ENCODE peak calls at places on chromosomes 12 and 14, in seven cellular contexts. G, I, N, D, U, O and X are unnamed samples.

GRCh38 chr14:38143651-38144505 is 63.8 kb upstream of the SSTR1 start:
- DNase-seq in D (no peak), O (no peak), I (no peak), U (peak; percentile 76), G (no peak), N (peak; percentile 62), X (no peak)

GRCh38 chr14:40616579-40616978 is 990.1 kb upstream of the LRFN5 start:
- DNase-seq in N (no peak), G (no peak), D (no peak), I (no peak), O (no peak), U (no peak), X (no peak)

GRCh38 chr12:98820005-98820404 is 174.9 kb downstream of the APAF1 start:
- DNase-seq in I (no peak), O (no peak), U (no peak), D (no peak), N (no peak), G (no peak), X (no peak)

GRCh38 chr14:91138511-91139359 is 24.9 kb downstream of the DGLUCY start:
- DNase-seq in O (peak; percentile 19), D (peak; percentile 41), U (peak; percentile 48), I (peak; percentile 62), N (no peak), G (no peak), X (peak; percentile 62)

GRCh38 chr14:22081352-22081751 is 407.7 kb upstream of the OR4E1 start:
- DNase-seq in I (no peak), O (no peak), D (no peak), G (no peak), N (no peak), U (no peak), X (no peak)

GRCh38 chr12:210277-211141 is 3.4 kb downstream of the SLC6A12 start:
- DNase-seq in U (no peak), O (no peak), D (no peak), I (no peak), G (no peak), N (no peak), X (no peak)

GRCh38 chr14:105223260-105223659 is 25.1 kb upstream of the BTBD6 start:
- DNase-seq in D (no peak), O (no peak), I (no peak), G (no peak), U (no peak), N (no peak), X (no peak)

GRCh38 chr14:61178226-61179060 is 102.7 kb downstream of the TMEM30B start:
- DNase-seq in I (no peak), G (no peak), N (peak; percentile 95), D (no peak), O (no peak), U (peak; percentile 95), X (peak; percentile 87)

GRCh38 chr12:57086951-57087688 is 1.8 kb upstream of the NAB2 start:
- DNase-seq in U (peak; percentile 94), I (peak; percentile 65), O (peak; percentile 88), D (peak; percentile 84), N (no peak), G (peak; percentile 90), X (peak; percentile 89)

GRCh38 chr12:93892431-93893210 is 215.4 kb downstream of the CRADD start:
- DNase-seq in D (no peak), N (no peak), I (no peak), O (no peak), G (no peak), U (no peak), X (no peak)

GRCh38 chr14:57346741-57347140 is 43.6 kb upstream of the NAA30 start:
- DNase-seq in I (no peak), U (no peak), N (no peak), D (no peak), O (no peak), G (no peak), X (no peak)

GRCh38 chr14:81205639-81206038 is 15.1 kb downstream of the GTF2A1 start:
- DNase-seq in I (peak; percentile 51), N (no peak), U (no peak), G (no peak), O (no peak), D (no peak), X (no peak)

GRCh38 chr12:108612788-108613282 is 15.0 kb upstream of the TMEM119 start:
- DNase-seq in G (no peak), U (no peak), O (no peak), I (no peak), N (no peak), D (no peak), X (no peak)

GRCh38 chr12:116002890-116003536 is 274.5 kb downstream of the MED13L start:
- DNase-seq in I (no peak), D (no peak), O (no peak), G (no peak), U (peak; percentile 61), N (no peak), X (no peak)

GRCh38 chr12:50070314-50071060 is 13.1 kb downstream of the ASIC1 start:
- DNase-seq in U (peak; percentile 92), N (no peak), O (peak; percentile 57), D (peak; percentile 62), G (peak; percentile 67), I (peak; percentile 75), X (peak; percentile 71)

GRCh38 chr12:65765436-65765813 is 58.9 kb upstream of the HMGA2 start:
- DNase-seq in G (no peak), D (no peak), O (no peak), I (no peak), U (peak; percentile 80), N (no peak), X (no peak)

GRCh38 chr12:93767524-93767863 is 90.3 kb downstream of the CRADD start:
- DNase-seq in U (no peak), D (no peak), G (no peak), I (peak; percentile 64), O (no peak), N (no peak), X (no peak)

GRCh38 chr14:36519431-36520321 is at the start of gene NKX2-1:
- DNase-seq in N (no peak), G (no peak), U (no peak), O (no peak), D (no peak), I (no peak), X (peak; percentile 31)

GRCh38 chr14:61417141-61417540 is 95.8 kb downstream of the PRKCH start:
- DNase-seq in I (no peak), O (no peak), U (no peak), N (no peak), G (no peak), D (no peak), X (no peak)

GRCh38 chr14:104296388-104297312 is 158.3 kb downstream of the KIF26A start:
- DNase-seq in D (no peak), I (no peak), N (no peak), G (no peak), O (no peak), U (peak; percentile 6), X (no peak)

GRCh38 chr12:96170328-96170727 is 23.8 kb upstream of the ELK3 start:
- DNase-seq in D (peak; percentile 60), O (no peak), G (no peak), U (no peak), N (no peak), I (peak; percentile 34), X (no peak)

GRCh38 chr12:130633771-130634170 is 82.3 kb downstream of the RIMBP2 start:
- DNase-seq in O (no peak), G (no peak), I (no peak), D (no peak), N (no peak), U (no peak), X (no peak)

GRCh38 chr14:92414685-92415084 is 91.7 kb downstream of the SLC24A4 start:
- DNase-seq in U (no peak), D (no peak), I (peak; percentile 90), N (no peak), O (no peak), G (no peak), X (no peak)